ENCODE peak calls at places on chromosomes 1 and 21, in ten cellular contexts. Q is stimulated activated CD4-positive, alpha-beta T cell treated with anti-CD3 and anti-CD28 coated beads, Interleukin-4, amount 100 ng/mL, for 48 hours; G is choroid plexus epithelial cell; U is T47D; K is IMR-90; A is HEK293T; F is DMS153; Y is GM20000; L is smooth muscle cell of the brain vasculature; M is SJSA1. H is an unnamed sample.

GRCh38 chr21:35323947-35324346 is 274.8 kb upstream of the RUNX1 start:
- DNase-seq in Q (no peak), G (peak), M (no peak), K (no peak), Y (no peak), U (no peak), A (no peak), F (no peak), L (no peak), H (no peak)

GRCh38 chr1:165836664-165837482 is 9.5 kb downstream of the UCK2 start:
- DNase-seq in Q (no peak), M (no peak), F (no peak), K (no peak), Y (no peak), G (no peak), L (no peak), U (no peak), A (no peak), H (no peak)

GRCh38 chr1:241627453-241628329 is 12.5 kb downstream of the CHML start:
- DNase-seq in U (peak), M (peak), K (peak), Y (peak), G (peak), F (peak), L (no peak), A (peak), Q (peak), H (no peak)

GRCh38 chr1:43835141-43836021 is 98.2 kb upstream of the ARTN start:
- DNase-seq in F (no peak), K (peak), L (no peak), U (no peak), Q (no peak), Y (no peak), A (no peak), M (peak), G (peak), H (no peak)

GRCh38 chr1:175192630-175193338 is at the start of gene KIAA0040:
- DNase-seq in G (no peak), U (peak), L (no peak), Q (peak), Y (peak), K (no peak), A (peak), F (peak), M (peak), H (peak)

GRCh38 chr1:37797750-37798345 is 4.2 kb downstream of the MANEAL start:
- DNase-seq in M (peak), U (no peak), K (peak), G (peak), Q (no peak), A (no peak), Y (no peak), L (no peak), F (no peak), H (no peak)

GRCh38 chr1:83520797-83521196 is 478.1 kb downstream of the TTLL7 start:
- DNase-seq in G (no peak), M (no peak), U (no peak), F (no peak), K (no peak), A (no peak), Q (no peak), L (no peak), Y (no peak), H (no peak)

GRCh38 chr1:173248247-173248940 is 41.3 kb upstream of the TNFSF4 start:
- DNase-seq in L (no peak), F (no peak), U (peak), K (no peak), M (no peak), Y (no peak), G (no peak), A (no peak), Q (no peak), H (no peak)

GRCh38 chr21:16579538-16579937 is 849.8 kb downstream of the USP25 start:
- DNase-seq in F (no peak), U (no peak), G (peak), A (no peak), K (peak), Y (no peak), M (peak), L (peak), Q (no peak), H (no peak)

GRCh38 chr1:53128401-53128800 is 14.0 kb downstream of the SLC1A7 start:
- DNase-seq in A (no peak), Y (no peak), Q (no peak), G (no peak), F (no peak), U (no peak), K (no peak), M (no peak), L (no peak), H (no peak)

GRCh38 chr1:184636156-184636448 is 118.6 kb downstream of the EDEM3 start:
- DNase-seq in F (no peak), G (no peak), L (no peak), M (no peak), A (no peak), Q (no peak), K (no peak), U (no peak), Y (no peak), H (no peak)

GRCh38 chr21:34536311-34536710 is 24.3 kb upstream of the KCNE1 start:
- DNase-seq in K (no peak), U (no peak), Y (no peak), M (no peak), F (no peak), A (no peak), L (no peak), G (no peak), Q (no peak), H (no peak)

GRCh38 chr1:20261095-20261494 is 29.6 kb upstream of the VWA5B1 start:
- DNase-seq in F (no peak), K (no peak), L (no peak), M (no peak), Y (no peak), U (no peak), Q (no peak), G (no peak), A (no peak), H (no peak)

GRCh38 chr1:7784492-7785071 is 491 bp downstream of the PER3 start:
- DNase-seq in F (no peak), U (no peak), Q (no peak), K (no peak), G (no peak), L (no peak), Y (no peak), M (peak), A (no peak), H (peak)

GRCh38 chr1:110746644-110747259 is 72.0 kb upstream of the KCNA3 start:
- DNase-seq in M (peak), G (peak), F (no peak), A (peak), U (peak), K (peak), Q (peak), L (peak), Y (peak), H (no peak)

GRCh38 chr1:8395433-8395866 is 77.5 kb downstream of the SLC45A1 start:
- DNase-seq in Q (no peak), U (no peak), M (no peak), Y (peak), L (no peak), K (no peak), A (no peak), F (no peak), G (no peak), H (no peak)

GRCh38 chr21:46001821-46002681 is 20.5 kb downstream of the COL6A1 start:
- DNase-seq in L (no peak), K (no peak), A (no peak), G (no peak), U (peak), M (no peak), F (no peak), Q (no peak), Y (peak), H (peak)

GRCh38 chr1:109617291-109617801 is 2.1 kb downstream of the GNAT2 start:
- DNase-seq in Y (no peak), A (no peak), U (no peak), G (peak), K (peak), L (peak), M (peak), Q (no peak), F (no peak), H (no peak)

GRCh38 chr1:3675436-3675835 is 23.1 kb downstream of the TP73 start:
- DNase-seq in F (no peak), M (no peak), L (no peak), Y (no peak), Q (no peak), K (no peak), G (no peak), A (no peak), U (no peak), H (no peak)

GRCh38 chr21:41598561-41599511 is 90.9 kb upstream of the TMPRSS2 start:
- DNase-seq in Y (no peak), U (peak), Q (no peak), K (no peak), F (peak), G (no peak), A (no peak), L (no peak), M (no peak), H (peak)

GRCh38 chr1:22143065-22143514 is at the start of gene WNT4:
- DNase-seq in A (peak), U (peak), M (no peak), K (no peak), Q (no peak), L (no peak), Y (peak), F (no peak), G (peak), H (no peak)

GRCh38 chr1:173048629-173049326 is 2.0 kb downstream of the TNFSF18 start:
- DNase-seq in L (no peak), Y (no peak), M (peak), U (no peak), F (no peak), A (no peak), K (peak), G (peak), Q (no peak), H (no peak)

GRCh38 chr21:38599381-38599975 is 101.2 kb upstream of the ERG start:
- DNase-seq in Q (no peak), A (no peak), M (no peak), U (no peak), L (no peak), K (no peak), F (no peak), G (no peak), Y (no peak), H (no peak)

GRCh38 chr21:43881283-43881682 is 16.3 kb downstream of the AGPAT3 start:
- DNase-seq in U (no peak), F (no peak), Y (no peak), A (no peak), K (no peak), M (no peak), L (no peak), G (no peak), Q (no peak), H (no peak)

GRCh38 chr1:245800901-245801605 is 646.3 kb downstream of the KIF26B start:
- DNase-seq in G (no peak), K (peak), M (peak), Q (no peak), A (no peak), Y (no peak), U (peak), L (no peak), F (no peak), H (no peak)

GRCh38 chr1:18711561-18712253 is 81.1 kb downstream of the PAX7 start:
- DNase-seq in U (no peak), F (no peak), G (no peak), M (no peak), L (no peak), K (no peak), A (no peak), Y (no peak), Q (no peak), H (no peak)

GRCh38 chr1:149931212-149931805 is 3.7 kb upstream of the SF3B4 start:
- DNase-seq in A (no peak), K (peak), L (no peak), G (peak), U (no peak), M (no peak), Y (no peak), Q (no peak), F (no peak), H (no peak)

GRCh38 chr1:205975387-205975998 is 27.7 kb downstream of the RAB7B start:
- DNase-seq in Y (no peak), M (no peak), F (no peak), Q (no peak), A (no peak), K (no peak), U (no peak), G (no peak), L (no peak), H (no peak)

GRCh38 chr1:163069655-163070277 is 605 bp downstream of the RGS4 start:
- DNase-seq in F (no peak), G (peak), K (no peak), A (no peak), Q (no peak), M (no peak), L (no peak), Y (no peak), U (no peak), H (no peak)

GRCh38 chr1:197912739-197913494 is 4.3 kb upstream of the LHX9 start:
- DNase-seq in A (no peak), U (no peak), G (no peak), Y (no peak), M (no peak), L (no peak), K (no peak), Q (no peak), F (no peak), H (no peak)

GRCh38 chr1:175338447-175339135 is 146.0 kb upstream of the KIAA0040 start:
- DNase-seq in K (no peak), A (peak), G (no peak), M (no peak), L (no peak), F (no peak), U (peak), Y (peak), Q (peak), H (no peak)